ENCODE peak calls at places on chromosome 9, in six cellular contexts. D is psoas muscle, T is IMR-90, X is breast epithelium, C is cardiac muscle cell, L is spleen. G is an unnamed sample. For H3K4me1, the result is how much of the 10 kb centered on the place peaks cover.

GRCh38 chr9:20189871-20190270 is 401.0 kb upstream of the SLC24A2 start:
- DNase-seq in D (no peak), T (no peak), X (no peak), C (no peak), L (no peak), G (no peak)

GRCh38 chr9:98795295-98795955 is 930 bp downstream of the ANKS6 start:
- DNase-seq in D (no peak), T (no peak), X (peak), C (no peak), L (no peak), G (no peak)

GRCh38 chr9:77469515-77470197 is 178.5 kb downstream of the GNA14 start:
- DNase-seq in D (no peak), T (no peak), X (no peak), C (peak), L (no peak), G (no peak)

GRCh38 chr9:116951588-116952433 is 264.7 kb downstream of the TRIM32 start:
- DNase-seq in D (no peak), T (peak), X (no peak), C (no peak), L (no peak), G (no peak)

GRCh38 chr9:108057421-108058136 is 568.0 kb upstream of the KLF4 start:
- DNase-seq in D (no peak), T (peak), X (peak), C (peak), L (no peak), G (no peak)

GRCh38 chr9:114771901-114772300 is 33.9 kb downstream of the TNFSF15 start:
- DNase-seq in D (no peak), T (no peak), X (no peak), C (peak), L (no peak), G (no peak)

GRCh38 chr9:107487521-107488399 is 1.8 kb downstream of the KLF4 start:
- DNase-seq in D (peak), T (no peak), X (peak), C (peak), L (peak), G (peak)

GRCh38 chr9:127450170-127450830 is 906 bp downstream of the RPL12 start:
- DNase-seq in D (peak), T (peak), X (no peak), C (peak), L (no peak), G (peak)

GRCh38 chr9:3526166-3526902 is 533 bp upstream of the RFX3 start:
- DNase-seq in D (peak), T (peak), X (peak), C (peak), L (peak), G (peak)

GRCh38 chr9:21746550-21746949 is 55.9 kb upstream of the MTAP start:
- DNase-seq in D (no peak), T (no peak), X (no peak), C (no peak), L (no peak), G (no peak)
- H3K4me3 ChIP-seq in D (no peak), T (no peak), X (no peak), C (no peak), L (no peak), G (no peak)

DNA sequence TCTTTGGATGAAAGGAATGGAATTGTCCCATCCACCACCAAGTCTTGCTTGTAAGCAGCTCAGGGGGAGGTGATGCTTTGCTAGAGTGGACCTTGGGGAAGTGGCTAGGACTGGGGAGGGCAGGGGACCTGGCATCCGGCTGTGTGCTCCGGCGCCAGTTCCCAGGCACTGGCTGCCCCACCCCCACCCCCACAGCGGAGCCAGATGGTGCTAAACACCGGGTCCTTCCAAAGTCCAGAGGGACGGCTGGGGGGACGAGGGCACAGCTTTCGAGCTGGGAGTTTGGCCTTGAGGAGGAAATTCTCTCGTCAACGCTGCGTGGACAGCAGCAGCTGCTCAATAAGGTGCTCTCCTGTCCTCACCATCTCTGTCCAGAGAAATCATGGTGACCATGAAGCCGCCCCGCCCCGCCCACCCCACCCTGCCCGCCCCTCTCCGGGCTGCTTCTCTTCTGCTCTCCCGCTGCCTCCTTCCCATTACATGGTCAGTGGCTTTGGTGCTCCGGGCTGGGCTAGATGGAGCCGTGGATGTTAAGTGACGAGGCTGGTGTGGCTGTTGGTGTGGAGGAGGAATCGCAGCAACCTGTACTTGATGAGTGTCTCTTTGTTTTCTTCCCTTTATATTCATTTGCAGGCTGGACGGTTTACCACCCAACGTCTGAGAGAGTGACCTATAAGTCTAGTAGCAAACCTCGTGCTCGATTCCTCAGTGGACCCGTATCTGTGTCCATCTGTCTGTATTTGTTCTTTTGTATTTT is 115.7 kb downstream of the WNK2 start:
- DNase-seq in D (peak), T (no peak), X (no peak), C (no peak), L (peak), G (no peak)
- H3K4me1 ChIP-seq in D (under half), T (under half), X (under half), C (under half), L (under half), G (under half)

DNA sequence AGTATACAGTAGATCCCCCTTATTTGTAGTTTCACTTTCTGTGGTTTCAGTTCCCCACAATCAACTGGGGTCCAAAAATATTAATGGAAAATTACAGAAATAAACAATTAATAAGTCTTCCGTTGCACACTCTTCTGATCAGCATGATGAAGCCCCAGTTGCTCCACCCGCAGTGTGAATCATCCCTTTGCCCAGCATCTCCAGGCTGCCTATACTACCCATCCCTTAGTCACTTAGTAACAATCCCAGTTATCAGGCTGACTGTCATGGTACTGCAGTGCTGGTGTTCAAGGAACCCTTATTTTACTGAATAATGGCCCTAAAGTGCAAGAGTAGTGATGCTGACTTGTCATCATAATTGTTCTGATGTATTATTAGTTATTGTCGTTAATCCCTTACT is 28.9 kb downstream of the SHC3 start:
- DNase-seq in D (no peak), T (peak), X (no peak), C (peak), L (no peak), G (peak)
- H3K4me3 ChIP-seq in D (no peak), T (no peak), X (no peak), C (no peak), L (no peak), G (no peak)

DNA sequence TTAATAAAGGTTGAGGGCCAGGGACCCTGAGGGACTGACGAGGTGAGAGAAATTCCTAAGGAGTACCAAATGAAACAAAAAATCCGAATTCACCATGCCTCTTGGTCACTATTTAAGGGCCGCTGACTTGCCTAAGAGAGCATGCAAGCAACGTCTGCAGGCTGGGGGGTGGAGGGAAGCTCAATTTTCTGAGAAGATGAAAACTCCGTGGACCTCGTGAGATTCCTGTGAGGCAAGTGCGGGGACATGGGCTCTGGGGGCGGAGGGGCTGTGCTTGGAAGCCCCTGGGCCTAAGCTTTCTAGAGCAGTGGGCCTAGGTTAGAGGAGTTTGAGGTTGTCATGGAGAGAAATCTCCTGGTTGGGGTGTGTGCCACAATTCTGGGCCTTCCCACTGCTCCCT is 27.5 kb downstream of the NTRK2 start:
- DNase-seq in D (no peak), T (no peak), X (no peak), C (no peak), L (no peak), G (no peak)
- H3K4me1 ChIP-seq in D (under half), T (under half), X (under half), C (under half), L (under half), G (under half)

GRCh38 chr9:131673068-131673467 is 66.8 kb downstream of the RAPGEF1 start:
- DNase-seq in D (no peak), T (no peak), X (no peak), C (no peak), L (no peak), G (no peak)
- H3K4me3 ChIP-seq in D (no peak), T (no peak), X (no peak), C (no peak), L (no peak), G (no peak)

GRCh38 chr9:37710039-37710438 is 43.6 kb upstream of the TRMT10B start:
- DNase-seq in D (no peak), T (no peak), X (no peak), C (no peak), L (no peak), G (no peak)

GRCh38 chr9:37719526-37719925 is 34.1 kb upstream of the TRMT10B start:
- DNase-seq in D (no peak), T (no peak), X (no peak), C (no peak), L (no peak), G (no peak)

GRCh38 chr9:37715991-37716505 is 37.6 kb upstream of the TRMT10B start:
- DNase-seq in D (no peak), T (no peak), X (no peak), C (no peak), L (no peak), G (no peak)

GRCh38 chr9:37715260-37715659 is 38.3 kb upstream of the TRMT10B start:
- DNase-seq in D (no peak), T (no peak), X (no peak), C (no peak), L (no peak), G (no peak)
- H3K4me1 ChIP-seq in D (under half), T (under half), X (under half), C (under half), L (under half), G (under half)

GRCh38 chr9:85884236-85884635 is 56.7 kb upstream of the NAA35 start:
- DNase-seq in D (no peak), T (no peak), X (no peak), C (peak), L (no peak), G (no peak)
- H3K4me3 ChIP-seq in D (no peak), T (no peak), X (no peak), C (no peak), L (no peak), G (no peak)

GRCh38 chr9:132987021-132987620 is 8.6 kb downstream of the GFI1B start:
- DNase-seq in D (no peak), T (no peak), X (no peak), C (no peak), L (no peak), G (no peak)
- H3K4me1 ChIP-seq in D (under half), T (under half), X (under half), C (under half), L (under half), G (under half)

GRCh38 chr9:133421615-133422542 is at the start of gene ADAMTS13:
- DNase-seq in D (no peak), T (peak), X (no peak), C (no peak), L (no peak), G (no peak)

GRCh38 chr9:133417541-133418461 is at the start of gene REXO4:
- DNase-seq in D (peak), T (peak), X (peak), C (peak), L (peak), G (peak)

GRCh38 chr9:133415107-133415506 is 2.7 kb downstream of the REXO4 start:
- DNase-seq in D (no peak), T (no peak), X (no peak), C (no peak), L (no peak), G (no peak)

GRCh38 chr9:133420392-133420827 is 1.8 kb upstream of the ADAMTS13 start:
- DNase-seq in D (no peak), T (no peak), X (no peak), C (no peak), L (no peak), G (no peak)

GRCh38 chr9:133419005-133419404 is 1.2 kb upstream of the REXO4 start:
- DNase-seq in D (no peak), T (no peak), X (no peak), C (no peak), L (no peak), G (no peak)
- H3K4me3 ChIP-seq in D (peak), T (no peak), X (no peak), C (peak), L (no peak), G (no peak)

GRCh38 chr9:129143031-129143441 is 31.8 kb downstream of the PTPA start:
- DNase-seq in D (peak), T (peak), X (peak), C (peak), L (peak), G (peak)

GRCh38 chr9:129142115-129142514 is 30.9 kb downstream of the PTPA start:
- DNase-seq in D (no peak), T (no peak), X (no peak), C (no peak), L (no peak), G (no peak)

GRCh38 chr9:129145316-129145715 is 32.7 kb downstream of the IER5L start:
- DNase-seq in D (no peak), T (no peak), X (no peak), C (peak), L (no peak), G (no peak)

GRCh38 chr9:129142536-129142935 is 31.3 kb downstream of the PTPA start:
- DNase-seq in D (no peak), T (no peak), X (no peak), C (no peak), L (no peak), G (no peak)

GRCh38 chr9:129143461-129143927 is 32.3 kb downstream of the PTPA start:
- DNase-seq in D (peak), T (peak), X (no peak), C (peak), L (peak), G (peak)
- H3K4me1 ChIP-seq in D (half or more), T (half or more), X (under half), C (half or more), L (half or more), G (half or more)

G was measured in adrenal gland.